ENCODE peak calls at places on chromosomes 16 and 17, in four cellular contexts. O, A, C and W are unnamed samples.

GRCh38 chr17:49165143-49165542 is 32.6 kb downstream of the B4GALNT2 start:
- DNase-seq in O (no peak), A (no peak), C (no peak), W (no peak)

GRCh38 chr16:84931107-84931494 is 80.2 kb downstream of the ZDHHC7 start:
- DNase-seq in A (no peak), C (no peak), O (no peak), W (no peak)

GRCh38 chr16:66551362-66551761 is 1.0 kb upstream of the CKLF start:
- DNase-seq in O (peak; percentile 53), C (no peak), A (peak; percentile 11), W (peak; percentile 78)

GRCh38 chr16:47927330-47927729 is 228.5 kb downstream of the ABCC12 start:
- DNase-seq in A (no peak), O (no peak), C (no peak), W (no peak)

GRCh38 chr17:42311240-42312034 is 23.1 kb downstream of the STAT5A start:
- DNase-seq in A (no peak), O (peak; percentile 67), C (no peak), W (peak; percentile 91)

GRCh38 chr16:73065617-73066313 is 17.8 kb upstream of the ZFHX3 start:
- DNase-seq in O (no peak), A (no peak), C (no peak), W (no peak)

GRCh38 chr16:88649924-88650748 is 717 bp downstream of the CYBA start:
- DNase-seq in O (peak; percentile 73), A (no peak), C (no peak), W (peak; percentile 43)

GRCh38 chr16:67531247-67531646 is 2.6 kb downstream of the RIPOR1 start:
- DNase-seq in C (no peak), A (no peak), O (no peak), W (no peak)

GRCh38 chr17:78979780-78980623 is at the start of gene LGALS3BP:
- DNase-seq in C (no peak), A (no peak), O (no peak), W (peak; percentile 97)

GRCh38 chr17:2366747-2367494 is 29.6 kb downstream of the SGSM2 start:
- DNase-seq in A (no peak), C (no peak), O (peak; percentile 27), W (no peak)

GRCh38 chr16:57993452-57993851 is 7.0 kb downstream of the ZNF319 start:
- DNase-seq in C (no peak), A (no peak), O (no peak), W (no peak)

GRCh38 chr17:13631541-13631940 is 29.8 kb upstream of the HS3ST3A1 start:
- DNase-seq in A (no peak), O (no peak), C (no peak), W (no peak)

GRCh38 chr16:51982715-51983680 is 563.9 kb downstream of the TOX3 start:
- DNase-seq in O (peak; percentile 25), A (no peak), C (no peak), W (peak; percentile 67)

DNA sequence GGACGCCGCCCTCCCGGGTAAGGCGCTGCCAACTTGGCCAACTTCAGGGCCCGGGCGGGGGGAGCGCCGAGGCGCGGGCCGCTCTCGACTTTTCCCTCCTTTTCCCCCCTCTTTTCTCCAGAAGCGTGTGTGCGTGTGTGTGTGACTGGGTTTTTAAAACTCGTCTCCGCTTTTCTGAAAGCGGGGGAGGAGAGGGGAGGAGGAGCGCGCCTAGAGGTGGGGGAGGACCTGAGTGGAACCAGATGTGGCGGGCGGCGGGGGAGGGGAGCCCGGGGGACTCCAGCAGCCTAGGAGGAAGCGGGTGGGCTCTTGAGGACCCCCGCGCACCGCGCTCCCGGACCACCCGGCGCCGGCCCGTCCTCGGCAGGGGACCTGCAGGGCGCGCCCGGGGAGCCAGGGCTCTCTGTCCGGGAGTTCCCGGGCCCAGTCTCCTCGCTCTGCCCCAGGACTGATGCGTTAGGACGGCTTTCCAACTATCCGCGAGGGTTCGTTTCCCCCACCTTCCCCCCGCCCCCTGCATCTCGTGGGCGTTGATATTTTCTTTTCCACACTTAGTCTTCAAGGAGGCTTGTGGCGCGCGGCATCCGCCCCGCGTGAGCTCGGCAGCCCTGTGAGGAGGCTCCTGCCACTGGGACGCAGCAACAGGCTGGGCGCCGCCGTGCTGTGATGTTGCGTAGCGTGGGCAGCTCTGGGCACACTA is 584 bp downstream of the MRC2 start:
- DNase-seq in O (peak; percentile 76), C (no peak), A (no peak), W (no peak)
- TF ChIP-seq TAF1 in O (no peak), C (no peak), A (no peak), W (no peak)

GRCh38 chr17:35617505-35617904 is 30.4 kb downstream of the AP2B1 start:
- DNase-seq in O (no peak), C (no peak), A (no peak), W (no peak)

GRCh38 chr17:35621768-35622167 is 34.6 kb downstream of the AP2B1 start:
- DNase-seq in A (no peak), O (no peak), C (no peak), W (no peak)

GRCh38 chr17:35616506-35616905 is 29.4 kb downstream of the AP2B1 start:
- DNase-seq in O (no peak), A (no peak), C (no peak), W (no peak)

GRCh38 chr17:35614835-35615234 is 27.7 kb downstream of the AP2B1 start:
- DNase-seq in C (no peak), O (no peak), A (no peak), W (no peak)

GRCh38 chr17:35618628-35619027 is 31.5 kb downstream of the AP2B1 start:
- DNase-seq in O (no peak), A (no peak), C (no peak), W (no peak)
- H3K79me2 ChIP-seq in O (peaks cover 41% of the 10 kb centered on the region), A (no peaks in the 10 kb centered on the region), C (no peaks in the 10 kb centered on the region), W (no peaks in the 10 kb centered on the region)

GRCh38 chr17:4538236-4539002 is 16.8 kb downstream of the MYBBP1A start:
- DNase-seq in C (no peak), A (no peak), O (no peak), W (no peak)

GRCh38 chr17:4539025-4539424 is 16.2 kb downstream of the MYBBP1A start:
- DNase-seq in C (no peak), O (no peak), A (no peak), W (no peak)

GRCh38 chr17:4536742-4537411 is 18.3 kb downstream of the MYBBP1A start:
- DNase-seq in C (no peak), A (no peak), O (no peak), W (no peak)

GRCh38 chr17:4536259-4536741 is 18.9 kb downstream of the MYBBP1A start:
- DNase-seq in O (peak; percentile 64), C (no peak), A (no peak), W (no peak)

GRCh38 chr17:4537451-4538235 is 17.5 kb downstream of the MYBBP1A start:
- DNase-seq in O (no peak), C (no peak), A (no peak), W (no peak)
- TF ChIP-seq ATF2 in O (no peak), C (no peak), A (no peak), W (no peak)

GRCh38 chr17:63496663-63497400 is 20.0 kb downstream of the ACE start:
- DNase-seq in C (no peak), A (no peak), O (no peak), W (no peak)
- TF ChIP-seq TAF1 in C (no peak), A (no peak), O (no peak), W (no peak)

DNA sequence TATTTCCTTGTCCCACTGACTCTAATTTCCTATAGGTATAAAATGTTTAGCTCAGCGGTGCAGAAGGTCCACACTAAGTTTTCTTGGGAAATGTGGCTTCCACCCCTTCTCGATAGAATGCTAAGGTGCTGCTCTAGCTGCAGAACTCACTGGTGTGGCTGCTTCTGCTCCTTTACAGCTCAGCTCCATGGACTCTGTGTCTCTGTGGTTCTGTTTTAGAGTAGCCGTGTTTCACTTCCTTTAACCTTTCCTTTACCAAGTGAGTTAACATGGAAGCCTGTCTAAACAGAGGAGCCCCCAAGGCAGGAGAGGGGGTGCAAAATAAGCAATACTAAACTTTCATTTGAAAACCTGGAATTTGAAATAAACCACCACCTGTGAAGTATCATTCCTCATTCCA is 65.3 kb downstream of the SPECC1 start:
- DNase-seq in C (no peak), O (no peak), A (no peak), W (no peak)
- H3K79me2 ChIP-seq in C (no peaks in the 10 kb centered on the region), O (no peaks in the 10 kb centered on the region), A (peaks cover 7% of the 10 kb centered on the region), W (no peaks in the 10 kb centered on the region)